ENCODE peak calls at places on chromosomes 13 and 19, in eight cellular contexts. U is activated T-helper 1 cell treated with anti-CD3 and anti-CD28 coated beads, Interleukin-2, amount 50 U/mL, for 16 hours; P is stimulated activated CD4-positive, alpha-beta T cell treated with anti-CD3 and anti-CD28 coated beads, Interleukin-1b, Interleukin-23, amount 100 ng/mL, for 1 hour; T is A549; X is A172; A is iris pigment epithelial cell; J is psoas muscle; G is CD8-positive, alpha-beta memory T cell. Q is an unnamed sample.
A peak's percentile ranks its signal among the peaks of the same experiment; 100 is the strongest.

GRCh38 chr19:47022541-47023447 is 3.2 kb downstream of the NPAS1 start:
- DNase-seq in U (no peak), P (no peak), T (no peak), X (no peak), A (no peak), J (no peak), G (no peak), Q (no peak)

GRCh38 chr19:55369651-55370304 is 485 bp downstream of the IL11 start:
- DNase-seq in U (no peak), P (no peak), T (peak; percentile 86), X (peak; percentile 78), A (peak; percentile 76), J (no peak), G (peak; percentile 31), Q (no peak)

GRCh38 chr13:39095500-39095899 is 57.2 kb downstream of the NHLRC3 start:
- DNase-seq in U (no peak), P (no peak), T (no peak), X (no peak), A (no peak), J (no peak), G (no peak), Q (no peak)

GRCh38 chr19:50669319-50670101 is 20.3 kb downstream of the C19orf81 start:
- DNase-seq in U (no peak), P (peak; percentile 21), T (peak; percentile 61), X (peak; percentile 35), A (peak; percentile 7), J (no peak), G (no peak), Q (peak; percentile 12)

GRCh38 chr19:7833225-7834156 is 3.5 kb downstream of the EVI5L start:
- DNase-seq in U (no peak), P (no peak), T (peak; percentile 67), X (peak; percentile 69), A (peak; percentile 62), J (no peak), G (no peak), Q (no peak)

GRCh38 chr19:10747674-10748073 is 29.8 kb downstream of the DNM2 start:
- DNase-seq in U (no peak), P (no peak), T (no peak), X (no peak), A (no peak), J (no peak), G (no peak), Q (no peak)

GRCh38 chr19:16660763-16661479 is at the start of gene TMEM38A:
- DNase-seq in U (no peak), P (no peak), T (no peak), X (peak; percentile 12), A (no peak), J (peak; percentile 86), G (peak; percentile 29), Q (no peak)

GRCh38 chr19:46357846-46358583 is 11.1 kb downstream of the PPP5C start:
- DNase-seq in U (no peak), P (no peak), T (no peak), X (no peak), A (peak; percentile 52), J (no peak), G (no peak), Q (no peak)

GRCh38 chr19:56126983-56127780 is 6.1 kb upstream of the ZNF787 start:
- DNase-seq in U (no peak), P (no peak), T (peak; percentile 31), X (no peak), A (no peak), J (no peak), G (no peak), Q (no peak)

GRCh38 chr13:68390987-68391386 is 1160.9 kb upstream of the PCDH9 start:
- DNase-seq in U (no peak), P (no peak), T (no peak), X (no peak), A (no peak), J (no peak), G (no peak), Q (no peak)

GRCh38 chr13:113405481-113406300 is 41.8 kb upstream of the GRTP1 start:
- DNase-seq in U (no peak), P (no peak), T (no peak), X (no peak), A (no peak), J (peak; percentile 75), G (no peak), Q (no peak)

GRCh38 chr19:3163230-3163886 is 15.2 kb upstream of the S1PR4 start:
- DNase-seq in U (peak; percentile 48), P (no peak), T (peak; percentile 60), X (peak; percentile 78), A (peak; percentile 44), J (peak; percentile 76), G (peak; percentile 61), Q (peak; percentile 47)

GRCh38 chr19:58203814-58204475 is 21.1 kb downstream of the ZNF274 start:
- DNase-seq in U (no peak), P (no peak), T (no peak), X (no peak), A (peak; percentile 41), J (no peak), G (no peak), Q (no peak)

GRCh38 chr19:55857149-55857548 is 20.8 kb downstream of the NLRP4 start:
- DNase-seq in U (no peak), P (no peak), T (no peak), X (no peak), A (no peak), J (no peak), G (no peak), Q (no peak)

GRCh38 chr13:66518068-66518467 is 712.1 kb downstream of the PCDH9 start:
- DNase-seq in U (no peak), P (no peak), T (no peak), X (no peak), A (no peak), J (no peak), G (no peak), Q (no peak)

GRCh38 chr13:46648166-46648607 is 95.2 kb downstream of the LRCH1 start:
- DNase-seq in U (no peak), P (no peak), T (peak; percentile 33), X (no peak), A (peak; percentile 75), J (no peak), G (no peak), Q (no peak)

GRCh38 chr13:74093691-74094090 is 40.5 kb downstream of the KLF12 start:
- DNase-seq in U (no peak), P (no peak), T (no peak), X (no peak), A (no peak), J (no peak), G (no peak), Q (no peak)